ENCODE peak calls at places on chromosomes 12 and 14, in six cellular contexts. One of them, this sample, is unnamed.

GRCh38 chr12:132866251-132866828 is 21.1 kb downstream of the CHFR start:
- DNase-seq in mesendoderm: peak
- DNase-seq in nucleus accumbens: no peak
- DNase-seq in dermis blood vessel endothelial cell: no peak
- DNase-seq in NCI-H2081: no peak
- DNase-seq in NCI-H345: no peak
- DNase-seq in this sample: no peak

GRCh38 chr12:49503674-49504180 is 35.1 kb upstream of the KCNH3 start:
- DNase-seq in NCI-H2081: peak
- DNase-seq in NCI-H345: peak
- DNase-seq in mesendoderm: peak
- DNase-seq in nucleus accumbens: no peak
- DNase-seq in dermis blood vessel endothelial cell: peak
- DNase-seq in this sample: peak

GRCh38 chr12:125092872-125093680 is 27.8 kb downstream of the AACS start:
- DNase-seq in dermis blood vessel endothelial cell: no peak
- DNase-seq in NCI-H2081: no peak
- DNase-seq in NCI-H345: no peak
- DNase-seq in nucleus accumbens: peak
- DNase-seq in mesendoderm: no peak
- DNase-seq in this sample: no peak

GRCh38 chr14:70808402-70809237 is 693 bp downstream of the MAP3K9 start:
- DNase-seq in nucleus accumbens: no peak
- DNase-seq in NCI-H345: peak
- DNase-seq in dermis blood vessel endothelial cell: no peak
- DNase-seq in mesendoderm: peak
- DNase-seq in NCI-H2081: peak
- DNase-seq in this sample: peak

GRCh38 chr12:75323663-75324062 is 6.5 kb downstream of the CAPS2 start:
- DNase-seq in NCI-H2081: no peak
- DNase-seq in mesendoderm: no peak
- DNase-seq in dermis blood vessel endothelial cell: no peak
- DNase-seq in nucleus accumbens: no peak
- DNase-seq in NCI-H345: no peak
- DNase-seq in this sample: no peak

GRCh38 chr12:23039834-23040233 is 414.9 kb downstream of the ETNK1 start:
- DNase-seq in NCI-H2081: no peak
- DNase-seq in dermis blood vessel endothelial cell: no peak
- DNase-seq in nucleus accumbens: no peak
- DNase-seq in mesendoderm: no peak
- DNase-seq in NCI-H345: no peak
- DNase-seq in this sample: no peak

GRCh38 chr14:93906341-93907329 is 20.5 kb upstream of the FAM181A start:
- DNase-seq in nucleus accumbens: no peak
- DNase-seq in NCI-H345: peak
- DNase-seq in NCI-H2081: peak
- DNase-seq in dermis blood vessel endothelial cell: peak
- DNase-seq in mesendoderm: peak
- DNase-seq in this sample: peak

GRCh38 chr12:76216585-76217472 is 131.4 kb downstream of the BBS10 start:
- DNase-seq in nucleus accumbens: no peak
- DNase-seq in mesendoderm: no peak
- DNase-seq in NCI-H345: no peak
- DNase-seq in NCI-H2081: no peak
- DNase-seq in dermis blood vessel endothelial cell: no peak
- DNase-seq in this sample: no peak

GRCh38 chr14:104926619-104927431 is 2.1 kb downstream of the PLD4 start:
- DNase-seq in mesendoderm: no peak
- DNase-seq in dermis blood vessel endothelial cell: no peak
- DNase-seq in nucleus accumbens: no peak
- DNase-seq in NCI-H2081: no peak
- DNase-seq in NCI-H345: no peak
- DNase-seq in this sample: no peak

GRCh38 chr14:102583726-102584125 is 8.7 kb upstream of the RCOR1 start:
- DNase-seq in nucleus accumbens: no peak
- DNase-seq in mesendoderm: peak
- DNase-seq in NCI-H345: no peak
- DNase-seq in NCI-H2081: no peak
- DNase-seq in dermis blood vessel endothelial cell: no peak
- DNase-seq in this sample: no peak

This sample was measured in DMS79 treated with DMSO at 0.1 percent for 48 hours.